ENCODE peak calls at places on chromosomes 11 and 22, in six cellular contexts. O, J, A, L, Z and C are unnamed samples.

GRCh38 chr11:78833237-78833636 is 258.6 kb upstream of the NARS2 start:
- DNase-seq in Z (no peak), A (no peak), L (no peak), J (no peak), O (no peak), C (no peak)

GRCh38 chr11:73331138-73331916 is 23.3 kb downstream of the ARHGEF17 start:
- DNase-seq in L (peak), J (peak), Z (no peak), O (peak), A (peak), C (peak)

GRCh38 chr11:74755395-74755995 is 6.8 kb downstream of the RNF169 start:
- DNase-seq in A (peak), J (peak), O (no peak), L (peak), Z (no peak), C (no peak)

GRCh38 chr11:124867700-124868099 is 2.5 kb downstream of the ROBO3 start:
- DNase-seq in Z (no peak), J (peak), A (peak), O (no peak), L (peak), C (peak)

GRCh38 chr11:45777127-45777969 is 27.6 kb upstream of the SLC35C1 start:
- DNase-seq in A (no peak), O (no peak), Z (no peak), L (no peak), J (peak), C (no peak)

GRCh38 chr11:61571337-61571736 is 9.5 kb downstream of the SYT7 start:
- DNase-seq in A (no peak), O (no peak), J (no peak), L (no peak), Z (no peak), C (no peak)

GRCh38 chr11:65315866-65316233 is 1.2 kb downstream of the CDC42EP2 start:
- DNase-seq in A (no peak), L (no peak), O (no peak), Z (no peak), J (no peak), C (no peak)

GRCh38 chr22:39253427-39254070 is 8.8 kb upstream of the PDGFB start:
- DNase-seq in L (peak), J (peak), A (peak), O (no peak), Z (no peak), C (no peak)

GRCh38 chr11:88313441-88313840 is 24.1 kb downstream of the CTSC start:
- DNase-seq in O (no peak), L (no peak), Z (no peak), J (no peak), A (peak), C (no peak)

GRCh38 chr11:72224587-72225410 is at the start of gene INPPL1:
- DNase-seq in Z (no peak), J (peak), L (peak), A (no peak), O (no peak), C (peak)

GRCh38 chr11:11179239-11179638 is 173.8 kb downstream of the CSNK2A3 start:
- DNase-seq in Z (no peak), O (no peak), A (peak), L (peak), J (peak), C (no peak)

GRCh38 chr11:57900315-57900714 is 123.4 kb upstream of the OR9Q1 start:
- DNase-seq in A (no peak), Z (no peak), L (peak), J (no peak), O (no peak), C (no peak)

GRCh38 chr11:60913793-60914619 is at the start of gene TMEM109:
- DNase-seq in Z (peak), L (peak), O (peak), A (peak), J (peak), C (peak)

GRCh38 chr11:850777-851762 is 8.4 kb downstream of the TSPAN4 start:
- DNase-seq in A (no peak), L (peak), O (no peak), Z (no peak), J (no peak), C (peak)

GRCh38 chr11:15206791-15207190 is 92.1 kb downstream of the INSC start:
- DNase-seq in L (no peak), Z (no peak), A (no peak), O (no peak), J (no peak), C (no peak)

GRCh38 chr11:121615506-121615905 is 162.7 kb upstream of the SORL1-AS1 start:
- DNase-seq in Z (no peak), O (no peak), J (peak), L (no peak), A (peak), C (no peak)

GRCh38 chr11:34624069-34624468 is 3.2 kb downstream of the EHF start:
- DNase-seq in J (no peak), O (no peak), A (no peak), Z (no peak), L (no peak), C (no peak)

GRCh38 chr11:116193321-116194114 is 579.3 kb downstream of the BUD13 start:
- DNase-seq in L (peak), O (peak), J (peak), A (peak), Z (no peak), C (peak)

GRCh38 chr11:1346669-1347390 is 37.4 kb upstream of the TOLLIP start:
- DNase-seq in O (no peak), L (no peak), A (no peak), J (no peak), Z (no peak), C (peak)

GRCh38 chr11:95359756-95360155 is 128.8 kb upstream of the SESN3 start:
- DNase-seq in A (no peak), L (peak), J (no peak), Z (no peak), O (no peak), C (no peak)

GRCh38 chr11:16178273-16178672 is 178.1 kb downstream of the SOX6 start:
- DNase-seq in L (no peak), A (no peak), J (no peak), O (no peak), Z (no peak), C (no peak)

GRCh38 chr22:19891350-19892248 is 36.9 kb upstream of the GNB1L start:
- DNase-seq in L (peak), O (peak), A (peak), Z (peak), J (peak), C (peak)

GRCh38 chr11:105811242-105811641 is 201.4 kb downstream of the GRIA4 start:
- DNase-seq in J (no peak), A (no peak), L (peak), Z (no peak), O (no peak), C (no peak)

GRCh38 chr11:70540196-70540595 is 141.9 kb downstream of the CTTN start:
- DNase-seq in L (no peak), O (no peak), J (no peak), A (no peak), Z (no peak), C (no peak)
- H2BK15ac ChIP-seq in L (no peak), O (no peak), J (no peak), A (no peak), Z (no peak), C (no peak)

GRCh38 chr11:43818220-43818619 is 62.4 kb upstream of the ALKBH3 start:
- DNase-seq in O (no peak), A (peak), Z (no peak), J (no peak), L (no peak), C (no peak)
- H2BK15ac ChIP-seq in O (no peak), A (no peak), Z (no peak), J (no peak), L (no peak), C (no peak)

GRCh38 chr11:13297917-13298356 is 20.3 kb downstream of the BMAL1 start:
- DNase-seq in A (no peak), O (no peak), J (peak), Z (no peak), L (no peak), C (no peak)
- H2BK15ac ChIP-seq in A (no peak), O (no peak), J (no peak), Z (peak), L (no peak), C (no peak)

DNA sequence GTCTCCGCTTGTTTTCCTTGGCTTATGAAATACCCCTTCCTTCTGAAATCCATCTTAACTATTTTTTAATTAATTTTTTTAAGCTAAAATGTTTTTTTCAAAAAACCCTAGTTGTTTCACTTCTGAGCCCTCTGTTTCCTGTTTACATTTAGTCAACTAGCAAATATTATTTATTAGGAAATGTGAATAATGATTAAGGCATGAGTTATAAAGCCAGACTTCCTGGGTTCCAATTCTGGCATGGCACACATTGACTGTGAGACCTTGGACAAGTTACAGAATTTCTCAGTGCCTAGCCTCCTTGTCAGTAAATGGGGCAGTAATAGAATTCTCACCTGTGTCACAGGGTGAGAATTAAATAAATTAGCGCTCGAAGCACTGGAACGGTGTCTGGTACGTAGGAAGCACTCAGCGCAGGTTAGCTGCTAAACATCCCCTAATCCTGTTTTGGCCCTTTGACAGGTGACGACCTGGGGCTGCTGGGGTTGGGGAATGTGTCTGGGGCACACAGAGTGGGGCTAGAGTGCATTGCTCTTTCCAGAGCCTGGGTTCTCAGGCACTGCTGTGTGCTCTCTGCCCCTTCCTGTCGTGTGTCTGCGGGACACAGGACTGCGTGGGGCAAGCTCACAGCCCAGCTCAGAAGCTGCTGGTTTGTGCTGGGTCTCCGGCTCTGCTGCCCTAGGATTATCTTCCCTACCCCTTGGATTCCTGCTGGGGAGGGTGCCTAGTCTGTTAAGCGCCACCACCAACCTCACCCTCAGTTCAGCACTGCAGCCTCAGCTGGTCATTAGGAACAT is 13.1 kb downstream of the PANX1 start:
- DNase-seq in Z (no peak), A (no peak), J (no peak), O (no peak), L (peak), C (no peak)
- H2BK15ac ChIP-seq in Z (no peak), A (peak), J (no peak), O (no peak), L (no peak), C (no peak)